ENCODE peak calls at places on chromosomes 4 and X, in eight cellular contexts. V is stimulated activated CD4-positive, alpha-beta T cell treated with anti-CD3 and anti-CD28 coated beads, Interleukin-4, amount 100 ng/mL, for 1 hour; Z is stimulated activated CD8-positive, alpha-beta memory T cell treated with anti-CD3 and anti-CD28 coated beads, Interleukin-4, amount 100 ng/mL, for 24 hours; T is dermis microvascular lymphatic vessel endothelial cell; L is NCI-H187 treated with DMSO at 0.1 percent for 48 hours; F is smooth muscle cell of the brain vasculature; X is naive thymus-derived CD8-positive, alpha-beta T cell; H is activated CD4-positive, alpha-beta T cell treated with anti-CD3 and anti-CD28 coated beads for 1 hour. G is an unnamed sample.

GRCh38 chr4:25284466-25284865 is 28.1 kb upstream of the ZCCHC4 start:
- DNase-seq in T (no peak), V (no peak), H (no peak), F (no peak), Z (no peak), X (no peak), L (no peak), G (no peak)

GRCh38 chrX:53223068-53223693 is 1.8 kb downstream of the KDM5C start:
- DNase-seq in T (no peak), Z (no peak), V (no peak), F (no peak), X (no peak), L (no peak), H (no peak), G (no peak)

GRCh38 chr4:35358001-35358584 is 886.2 kb downstream of the ARAP2 start:
- DNase-seq in T (no peak), L (no peak), V (no peak), F (no peak), H (no peak), Z (no peak), X (no peak), G (no peak)

GRCh38 chrX:15952212-15952611 is 97.6 kb upstream of the AP1S2 start:
- DNase-seq in F (no peak), Z (no peak), X (no peak), H (no peak), L (no peak), T (no peak), V (no peak), G (no peak)

GRCh38 chr4:81722229-81722900 is 250.7 kb upstream of the RASGEF1B start:
- DNase-seq in V (no peak), H (no peak), L (peak; percentile 55), Z (no peak), T (no peak), X (no peak), F (no peak), G (no peak)

GRCh38 chr4:122695226-122695625 is 37.3 kb upstream of the BBS12 start:
- DNase-seq in X (no peak), F (no peak), T (no peak), Z (no peak), L (no peak), H (no peak), V (no peak), G (no peak)

GRCh38 chr4:122691988-122692387 is 40.5 kb upstream of the BBS12 start:
- DNase-seq in F (no peak), Z (no peak), T (no peak), L (no peak), V (no peak), X (no peak), H (no peak), G (no peak)

GRCh38 chr4:92035666-92036065 is 268.1 kb upstream of the GRID2 start:
- DNase-seq in L (no peak), T (no peak), H (no peak), Z (no peak), V (no peak), F (no peak), X (no peak), G (no peak)

GRCh38 chr4:126899382-126899801 is 733.4 kb upstream of the INTU start:
- DNase-seq in L (no peak), T (no peak), V (no peak), F (no peak), Z (no peak), X (no peak), H (no peak), G (no peak)

GRCh38 chrX:17380221-17380620 is 5.2 kb downstream of the NHS start:
- DNase-seq in L (no peak), V (no peak), Z (no peak), H (no peak), T (no peak), X (no peak), F (no peak), G (no peak)

GRCh38 chr4:74426101-74426500 is 18.8 kb upstream of the AREG start:
- DNase-seq in V (no peak), T (peak; percentile 22), L (no peak), Z (no peak), H (no peak), F (peak; percentile 76), X (no peak), G (no peak)

GRCh38 chr4:140020457-140021361 is 133.3 kb downstream of the MAML3 start:
- DNase-seq in X (no peak), F (no peak), L (no peak), V (no peak), Z (no peak), H (no peak), T (peak; percentile 29), G (no peak)

GRCh38 chr4:24730256-24731001 is 64.9 kb upstream of the SOD3 start:
- DNase-seq in L (peak; percentile 51), V (no peak), Z (no peak), F (no peak), H (no peak), X (no peak), T (no peak), G (no peak)

GRCh38 chr4:80393246-80393969 is 57.9 kb downstream of the CFAP299 start:
- DNase-seq in V (no peak), F (peak; percentile 12), T (no peak), H (no peak), X (no peak), L (no peak), Z (no peak), G (no peak)

GRCh38 chrX:121146059-121146628 is 98.7 kb downstream of the GLUD2 start:
- DNase-seq in H (no peak), F (no peak), L (no peak), X (no peak), T (no peak), V (no peak), Z (no peak), G (no peak)

GRCh38 chr4:14338206-14338605 is 664.1 kb upstream of the CPEB2 start:
- DNase-seq in T (no peak), F (no peak), V (no peak), Z (no peak), X (no peak), H (no peak), L (no peak), G (no peak)

G was measured in NCI-H2029 treated with DMSO at 0.1 percent for 48 hours.